ENCODE peak calls at places on chromosome 3, in six cellular contexts. D, T, H, P, O and V are unnamed samples.

GRCh38 chr3:58249358-58250092 is 11.9 kb downstream of the ABHD6 start:
- DNase-seq in H (no peak), D (no peak), P (peak; percentile 25), O (no peak), T (no peak), V (no peak)

GRCh38 chr3:123559040-123559861 is 25.6 kb downstream of the HACD2 start:
- DNase-seq in O (peak; percentile 26), T (peak; percentile 46), P (peak; percentile 68), D (no peak), H (no peak), V (no peak)

GRCh38 chr3:87997298-87997697 is 61.5 kb downstream of the CGGBP1 start:
- DNase-seq in O (peak; percentile 16), T (peak; percentile 48), D (no peak), P (no peak), H (no peak), V (no peak)

GRCh38 chr3:50237133-50237651 is 1.2 kb downstream of the GNAI2 start:
- DNase-seq in O (no peak), H (no peak), T (no peak), P (peak; percentile 64), D (no peak), V (no peak)

GRCh38 chr3:148727242-148727641 is 29.5 kb downstream of the AGTR1 start:
- DNase-seq in O (no peak), T (peak; percentile 4), H (no peak), D (peak; percentile 36), P (peak; percentile 13), V (no peak)

GRCh38 chr3:156456771-156457224 is 98.1 kb downstream of the SSR3 start:
- DNase-seq in D (no peak), T (peak; percentile 46), H (no peak), P (no peak), O (no peak), V (no peak)

GRCh38 chr3:46501702-46502101 is 3.9 kb downstream of the RTP3 start:
- DNase-seq in P (no peak), T (no peak), D (no peak), H (no peak), O (no peak), V (no peak)

GRCh38 chr3:195160257-195160898 is 110.6 kb downstream of the XXYLT1 start:
- DNase-seq in O (no peak), D (no peak), T (no peak), P (peak; percentile 58), H (no peak), V (no peak)

DNA sequence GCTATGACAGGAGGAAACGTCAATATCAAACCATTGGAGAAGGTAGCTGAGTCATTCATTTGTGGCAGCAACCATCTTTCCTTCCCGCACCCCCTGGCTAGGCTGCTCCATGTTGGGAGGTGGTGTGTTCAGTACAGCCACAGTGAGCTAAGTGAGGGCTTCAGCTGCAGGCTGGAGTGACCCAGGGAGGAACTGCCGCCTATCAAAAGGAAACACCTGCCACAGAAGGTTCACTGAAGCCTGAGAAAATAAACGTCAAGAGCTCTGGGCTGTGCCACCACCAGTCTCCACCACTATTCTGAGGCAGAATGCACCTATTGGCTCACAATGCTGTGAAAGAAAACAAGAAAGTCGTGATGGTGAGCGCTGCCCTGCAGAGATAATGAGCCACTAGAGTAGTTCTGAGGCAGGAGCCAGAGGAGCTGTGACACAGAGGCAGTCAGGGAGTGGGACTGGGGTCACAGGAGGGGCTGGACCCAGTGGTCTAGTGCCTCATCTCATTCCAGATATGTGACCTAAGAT is 34.8 kb upstream of the CD47 start:
- DNase-seq in P (no peak), T (no peak), D (no peak), O (no peak), H (no peak), V (no peak)
- H3K4me3 ChIP-seq in P (no peak overlapping the region), T (no peak overlapping the region), D (no peak overlapping the region), O (no peak overlapping the region), H (no peak overlapping the region), V (no peak overlapping the region)

GRCh38 chr3:29716213-29716612 is 435.3 kb downstream of the RBMS3 start:
- DNase-seq in T (no peak), H (no peak), D (no peak), P (no peak), O (no peak), V (no peak)

GRCh38 chr3:29718661-29719065 is 437.8 kb downstream of the RBMS3 start:
- DNase-seq in H (no peak), T (peak; percentile 78), P (peak; percentile 58), D (no peak), O (no peak), V (no peak)

GRCh38 chr3:29720660-29721059 is 439.8 kb downstream of the RBMS3 start:
- DNase-seq in T (no peak), H (no peak), D (no peak), P (no peak), O (no peak), V (no peak)

DNA sequence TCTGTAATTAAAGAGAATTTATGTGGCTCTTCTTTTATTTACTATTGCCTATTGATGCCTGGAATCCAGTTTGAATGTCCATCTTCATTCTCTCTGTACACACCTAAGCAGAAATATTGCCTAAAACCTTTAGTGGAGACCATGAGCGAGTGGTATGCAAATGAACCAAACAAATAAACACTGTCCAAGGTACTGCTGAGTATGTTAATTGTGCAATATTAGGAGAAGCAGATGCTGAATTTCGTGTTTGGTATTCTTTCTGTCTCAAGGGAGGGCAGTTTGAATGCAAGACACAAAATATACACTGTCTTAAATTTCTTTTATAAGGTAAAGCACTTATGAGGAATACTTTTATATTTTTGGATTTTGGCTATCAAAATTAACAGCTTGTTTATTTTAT is 440.9 kb downstream of the RBMS3 start:
- DNase-seq in H (no peak), P (peak; percentile 35), T (peak; percentile 18), O (no peak), D (no peak), V (no peak)
- H3K4me3 ChIP-seq in H (no peak overlapping the region), P (no peak overlapping the region), T (no peak overlapping the region), O (no peak overlapping the region), D (no peak overlapping the region), V (no peak overlapping the region)

GRCh38 chr3:125051715-125052581 is 3.8 kb downstream of the HEG1 start:
- DNase-seq in O (no peak), D (no peak), T (peak; percentile 62), H (peak; percentile 70), P (peak; percentile 79), V (peak; percentile 70)

GRCh38 chr3:125051205-125051604 is 4.6 kb downstream of the HEG1 start:
- DNase-seq in P (no peak), O (no peak), D (no peak), H (no peak), T (no peak), V (no peak)

GRCh38 chr3:125053304-125053699 is 2.5 kb downstream of the HEG1 start:
- DNase-seq in D (no peak), H (no peak), P (no peak), T (no peak), O (no peak), V (no peak)

GRCh38 chr3:125054436-125055164 is 1.2 kb downstream of the HEG1 start:
- DNase-seq in H (no peak), D (no peak), O (no peak), T (no peak), P (peak; percentile 68), V (no peak)

DNA sequence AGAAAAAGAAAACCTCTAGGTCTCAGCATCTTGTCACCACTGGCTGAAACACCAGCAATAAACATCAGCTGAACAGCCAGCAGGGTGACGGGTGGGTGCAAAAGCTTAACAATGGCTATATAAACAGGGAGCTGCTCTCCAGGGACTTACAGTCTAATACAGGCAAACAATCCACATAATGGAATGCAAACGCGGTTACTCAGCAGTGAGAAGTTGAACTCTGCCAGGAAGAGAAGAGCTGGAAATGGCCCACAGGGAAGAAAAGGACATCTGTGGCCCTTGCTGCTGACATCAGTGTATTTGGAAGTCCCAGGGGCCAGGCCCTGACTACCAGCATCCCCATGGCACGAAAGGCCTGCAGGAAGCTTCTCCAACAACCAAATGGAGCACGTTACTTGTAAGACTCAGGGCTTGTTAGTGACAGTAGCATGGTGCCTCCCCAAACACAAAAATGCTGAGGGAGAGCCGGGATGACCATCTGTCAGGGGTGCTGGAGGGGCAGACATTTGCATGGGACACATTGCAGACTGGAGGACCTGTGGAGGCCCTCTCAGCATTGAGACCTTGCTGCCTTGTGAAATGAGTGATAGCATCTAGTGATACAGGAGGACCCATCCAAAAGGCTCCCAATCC is 3.0 kb downstream of the HEG1 start:
- DNase-seq in D (no peak), T (peak; percentile 60), O (no peak), H (no peak), P (peak; percentile 81), V (peak; percentile 74)
- H3K4me3 ChIP-seq in D (no peak overlapping the region), T (no peak overlapping the region), O (no peak overlapping the region), H (peak overlapping the region; percentile 90), P (peak overlapping the region; percentile 7), V (peak overlapping the region; percentile 86)

GRCh38 chr3:191253089-191253799 is 54.2 kb downstream of the OSTN start:
- DNase-seq in T (no peak), D (no peak), P (no peak), O (no peak), H (no peak), V (no peak)
- H3K4me3 ChIP-seq in T (no peak overlapping the region), D (no peak overlapping the region), P (no peak overlapping the region), O (no peak overlapping the region), H (no peak overlapping the region), V (no peak overlapping the region)

DNA sequence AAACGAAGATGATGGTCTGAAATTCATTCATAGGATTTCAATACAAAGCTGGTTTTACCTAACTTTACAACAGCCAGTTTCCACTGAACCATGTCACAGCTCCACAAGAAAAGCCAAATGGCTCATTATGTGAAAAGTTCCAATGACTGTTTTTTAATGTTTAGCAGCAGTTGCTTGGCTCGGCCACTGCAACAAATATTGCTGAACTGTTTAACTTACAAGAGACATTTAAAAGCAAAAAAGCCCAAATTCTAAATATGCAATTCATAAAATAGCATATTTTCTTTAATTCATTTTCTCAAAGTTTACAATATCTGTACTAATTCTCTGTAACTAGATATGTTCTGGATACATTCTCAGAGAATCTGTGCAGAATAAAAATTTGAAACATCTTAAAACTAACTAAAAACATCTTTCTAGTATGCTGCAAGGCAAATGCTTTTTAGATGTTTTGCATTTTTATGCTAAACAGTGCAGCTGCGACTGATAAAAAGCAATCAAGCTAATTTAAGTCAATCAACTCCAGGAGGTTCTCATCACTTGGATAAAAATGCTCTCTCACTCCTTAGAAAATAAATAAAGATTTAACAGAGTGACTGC is 356.5 kb downstream of the ERC2 start:
- DNase-seq in T (no peak), O (no peak), P (no peak), D (no peak), H (no peak), V (no peak)
- H3K4me3 ChIP-seq in T (no peak overlapping the region), O (no peak overlapping the region), P (no peak overlapping the region), D (no peak overlapping the region), H (no peak overlapping the region), V (no peak overlapping the region)

DNA sequence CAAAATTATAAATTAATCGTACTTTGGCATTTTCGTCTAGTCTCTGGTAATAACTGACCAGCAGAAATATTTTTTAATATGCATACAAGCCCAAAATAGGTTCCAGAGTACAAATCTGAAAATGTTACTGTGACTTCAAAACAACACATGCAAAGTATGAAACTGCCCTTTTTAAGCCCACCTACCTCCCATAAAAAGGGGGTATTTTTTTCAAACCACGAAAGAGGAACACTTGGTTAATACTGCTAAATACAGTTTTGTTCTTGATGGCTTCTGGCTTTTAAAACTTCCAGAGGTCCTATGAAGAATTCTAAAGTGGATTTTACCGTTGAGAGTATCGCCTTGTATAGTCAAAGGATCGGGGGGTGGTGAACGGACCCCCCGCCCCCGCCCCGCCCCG is 610.7 kb downstream of the FOXP1 start:
- DNase-seq in D (no peak), H (no peak), T (no peak), P (no peak), O (no peak), V (no peak)
- H3K4me3 ChIP-seq in D (no peak overlapping the region), H (no peak overlapping the region), T (no peak overlapping the region), P (no peak overlapping the region), O (no peak overlapping the region), V (no peak overlapping the region)